ENCODE peak calls at places on chromosomes 5 and 9, in four cellular contexts. G is heart left ventricle, P is left ventricle myocardium inferior, N is uterus. Z is an unnamed sample.

GRCh38 chr5:74648835-74649286 is 8.3 kb upstream of the ENC1 start:
- DNase-seq in G (no peak), P (no peak), N (no peak), Z (peak)

GRCh38 chr5:127571314-127571713 is 53.9 kb downstream of the PRRC1 start:
- DNase-seq in G (no peak), P (no peak), N (no peak), Z (no peak)

GRCh38 chr9:107260437-107261081 is 22.5 kb upstream of the RAD23B start:
- DNase-seq in G (no peak), P (no peak), N (no peak), Z (peak)

GRCh38 chr5:20213803-20214202 is 225.8 kb upstream of the CDH18 start:
- DNase-seq in G (no peak), P (no peak), N (no peak), Z (no peak)

GRCh38 chr5:114266374-114266773 is 95.5 kb upstream of the KCNN2 start:
- DNase-seq in G (no peak), P (no peak), N (no peak), Z (peak)

GRCh38 chr5:10567781-10568321 is 4.0 kb downstream of the ANKRD33B start:
- DNase-seq in G (no peak), P (no peak), N (no peak), Z (peak)

GRCh38 chr9:110575169-110575568 is 4.4 kb downstream of the SVEP1 start:
- DNase-seq in G (no peak), P (no peak), N (no peak), Z (peak)

GRCh38 chr9:127422787-127423186 is 1.4 kb upstream of the ZNF79 start:
- DNase-seq in G (no peak), P (no peak), N (no peak), Z (no peak)

GRCh38 chr5:60488466-60489130 is 211.4 kb downstream of the DEPDC1B start:
- DNase-seq in G (no peak), P (no peak), N (no peak), Z (no peak)

GRCh38 chr9:75892168-75892901 is 1.9 kb downstream of the PCSK5 start:
- DNase-seq in G (peak), P (peak), N (peak), Z (no peak)

GRCh38 chr5:65903581-65903980 is 22.8 kb upstream of the ERBIN start:
- DNase-seq in G (no peak), P (no peak), N (no peak), Z (no peak)

GRCh38 chr5:127097288-127097687 is 24.0 kb upstream of the C5orf63 start:
- DNase-seq in G (no peak), P (no peak), N (no peak), Z (no peak)

GRCh38 chr9:24936117-24936516 is 390.4 kb upstream of the IZUMO3 start:
- DNase-seq in G (no peak), P (no peak), N (no peak), Z (no peak)
- TF ChIP-seq CTCF in G (no peak), P (no peak), N (no peak), Z (no peak)

GRCh38 chr9:113219186-113219936 is 1.7 kb downstream of the FKBP15 start:
- DNase-seq in G (no peak), P (no peak), N (no peak), Z (no peak)
- H3K4me3 ChIP-seq in G (peak), P (peak), N (no peak), Z (peak)

GRCh38 chr5:26012078-26012477 is 1026.3 kb downstream of the CDH9 start:
- DNase-seq in G (no peak), P (no peak), N (no peak), Z (no peak)

GRCh38 chr5:26003966-26004365 is 1034.4 kb downstream of the CDH9 start:
- DNase-seq in G (no peak), P (no peak), N (no peak), Z (no peak)

DNA sequence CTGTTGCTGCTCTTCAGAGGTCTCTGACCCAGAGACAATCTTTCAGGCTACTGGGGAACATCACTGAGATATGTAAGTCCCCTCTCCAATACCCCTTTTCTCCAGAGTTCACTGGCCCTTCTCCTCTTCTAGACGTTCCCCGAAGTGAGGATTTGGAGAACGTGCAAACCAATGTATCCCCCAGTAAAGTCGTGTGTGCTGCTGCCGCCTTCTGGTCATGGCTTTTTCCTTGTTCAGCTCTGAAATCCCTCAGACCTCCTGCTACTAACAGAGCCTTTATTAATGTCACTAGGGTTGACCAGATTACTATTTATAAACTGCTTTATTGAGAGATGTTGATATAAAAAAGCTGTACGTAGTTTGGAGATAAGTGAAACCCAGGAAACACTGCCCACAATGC is 1028.6 kb downstream of the CDH9 start:
- DNase-seq in G (no peak), P (no peak), N (no peak), Z (no peak)
- TF ChIP-seq CTCF in G (peak), P (no peak), N (no peak), Z (no peak)

GRCh38 chr5:172559004-172559932 is 81.8 kb upstream of the NEURL1B start:
- DNase-seq in G (peak), P (peak), N (peak), Z (peak)
- H3K4me3 ChIP-seq in G (peak), P (peak), N (no peak), Z (peak)

GRCh38 chr5:136028782-136029742 is at the start of gene TGFBI:
- DNase-seq in G (peak), P (peak), N (peak), Z (peak)
- TF ChIP-seq CTCF in G (no peak), P (peak), N (no peak), Z (no peak)

GRCh38 chr5:58838732-58839131 is 255.9 kb downstream of the RAB3C start:
- DNase-seq in G (no peak), P (no peak), N (no peak), Z (no peak)
- H3K4me3 ChIP-seq in G (no peak), P (no peak), N (no peak), Z (no peak)

GRCh38 chr9:118522093-118523028 is 818.2 kb downstream of the TLR4 start:
- DNase-seq in G (peak), P (peak), N (no peak), Z (peak)
- TF ChIP-seq CTCF in G (peak), P (peak), N (no peak), Z (peak)

DNA sequence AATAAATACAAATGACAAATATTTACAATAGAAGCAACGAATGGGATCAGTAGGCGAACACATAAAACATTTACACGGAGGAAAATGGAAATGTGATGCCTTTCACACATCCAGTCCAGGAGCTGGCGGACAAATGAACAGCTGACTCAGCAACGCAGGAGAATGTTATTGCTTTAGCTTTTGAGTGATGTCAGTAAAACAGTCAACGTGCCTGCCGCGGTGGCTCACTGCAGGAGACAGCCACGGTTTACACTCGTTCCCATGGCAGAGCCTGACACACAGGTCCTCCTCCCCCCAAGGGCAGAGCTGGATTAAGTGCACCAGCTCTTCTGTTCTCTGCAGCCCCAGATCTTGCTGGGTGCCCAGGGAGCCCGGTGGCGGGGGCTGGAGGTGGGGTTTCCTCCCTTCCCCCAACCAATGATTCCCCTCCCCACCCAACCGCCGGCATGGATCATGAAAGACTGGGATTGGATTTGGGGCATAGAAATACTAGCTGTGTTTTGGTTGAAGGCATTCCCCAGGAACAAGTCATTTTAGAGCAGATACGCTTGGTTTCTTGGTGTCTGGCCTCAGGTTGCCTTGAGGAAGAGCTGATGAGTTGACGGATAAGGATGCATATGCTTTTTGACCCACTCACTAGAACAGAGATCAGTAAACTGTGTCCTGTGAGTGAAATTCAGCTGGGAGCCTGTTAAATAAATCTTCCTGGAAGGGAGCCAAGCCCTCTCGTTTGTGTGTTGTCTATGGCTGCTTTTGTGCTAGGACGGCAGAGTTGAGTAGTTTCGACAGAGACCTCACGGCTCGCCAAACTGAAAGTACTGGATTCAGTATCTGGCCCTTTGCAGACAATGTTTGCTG is 12.5 kb downstream of the STC2 start:
- DNase-seq in G (peak), P (no peak), N (peak), Z (peak)
- H3K4me3 ChIP-seq in G (peak), P (peak), N (no peak), Z (no peak)

GRCh38 chr5:141100243-141100805 is at the start of gene PCDHB3:
- DNase-seq in G (peak), P (peak), N (no peak), Z (peak)

GRCh38 chr5:141095263-141095641 is 837 bp downstream of the PCDHB2 start:
- DNase-seq in G (no peak), P (no peak), N (no peak), Z (no peak)

DNA sequence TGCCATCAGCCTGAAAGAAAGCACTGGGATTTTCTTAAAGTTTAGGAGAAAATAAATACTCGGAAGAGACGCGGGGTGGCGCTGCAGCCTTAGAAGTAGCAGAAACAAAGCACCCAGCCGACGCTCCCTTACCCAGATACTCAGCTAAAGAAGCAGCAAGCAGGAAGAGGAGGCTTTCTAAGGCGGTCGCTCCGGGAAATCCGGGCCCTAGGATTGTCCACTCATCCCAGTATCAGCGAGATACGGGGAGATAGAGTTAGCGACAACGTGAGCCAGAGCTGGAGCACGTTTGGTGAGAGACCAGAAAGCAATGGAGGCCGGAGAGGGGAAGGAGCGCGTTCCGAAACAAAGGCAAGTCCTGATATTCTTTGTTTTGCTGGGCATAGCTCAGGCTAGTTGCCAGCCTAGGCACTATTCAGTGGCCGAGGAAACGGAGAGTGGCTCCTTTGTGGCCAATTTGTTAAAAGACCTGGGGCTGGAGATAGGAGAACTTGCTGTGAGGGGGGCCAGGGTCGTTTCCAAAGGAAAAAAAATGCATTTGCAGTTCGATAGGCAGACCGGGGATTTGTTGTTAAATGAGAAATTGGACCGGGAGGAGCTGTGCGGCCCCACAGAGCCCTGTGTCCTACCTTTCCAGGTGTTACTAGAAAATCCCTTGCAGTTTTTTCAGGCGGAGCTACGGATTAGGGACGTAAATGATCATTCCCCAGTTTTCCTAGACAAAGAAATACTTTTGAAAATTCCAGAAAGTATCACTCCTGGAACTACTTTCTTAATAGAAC is at the start of gene PCDHB2:
- DNase-seq in G (no peak), P (no peak), N (no peak), Z (peak)
- TF ChIP-seq CTCF in G (peak), P (peak), N (no peak), Z (peak)

GRCh38 chr9:137299938-137300337 is 2.1 kb downstream of the NRARP start:
- DNase-seq in G (peak), P (peak), N (no peak), Z (no peak)

GRCh38 chr9:137297966-137298365 is 4.1 kb downstream of the NRARP start:
- DNase-seq in G (peak), P (no peak), N (no peak), Z (no peak)

GRCh38 chr9:137297060-137297664 is 4.9 kb downstream of the NRARP start:
- DNase-seq in G (no peak), P (no peak), N (no peak), Z (no peak)

GRCh38 chr9:137298983-137299521 is 3.0 kb downstream of the NRARP start:
- DNase-seq in G (no peak), P (no peak), N (no peak), Z (no peak)

GRCh38 chr9:137298401-137298982 is 3.6 kb downstream of the NRARP start:
- DNase-seq in G (peak), P (no peak), N (no peak), Z (no peak)
- H3K4me3 ChIP-seq in G (peak), P (peak), N (no peak), Z (no peak)